ENCODE peak calls at places on chromosome 10, in four cellular contexts. One of them, this sample, is unnamed.

GRCh38 chr10:96919785-96920425 is 87.8 kb downstream of the LCOR start:
- DNase-seq in occipital lobe: no peak
- DNase-seq in KBM-7: no peak
- DNase-seq in OCI-M1: no peak
- DNase-seq in this sample: no peak

GRCh38 chr10:98074315-98074911 is 44.0 kb upstream of the CRTAC1 start:
- DNase-seq in KBM-7: peak
- DNase-seq in OCI-M1: peak
- DNase-seq in occipital lobe: no peak
- DNase-seq in this sample: no peak

GRCh38 chr10:70247360-70247759 is 14.1 kb upstream of the PPA1 start:
- DNase-seq in KBM-7: no peak
- DNase-seq in OCI-M1: no peak
- DNase-seq in occipital lobe: no peak
- DNase-seq in this sample: no peak

GRCh38 chr10:4214912-4215311 is 429.9 kb upstream of the KLF6 start:
- DNase-seq in occipital lobe: no peak
- DNase-seq in KBM-7: no peak
- DNase-seq in OCI-M1: no peak
- DNase-seq in this sample: no peak

GRCh38 chr10:125551247-125551646 is 131.7 kb downstream of the TEX36 start:
- DNase-seq in occipital lobe: no peak
- DNase-seq in KBM-7: peak
- DNase-seq in OCI-M1: no peak
- DNase-seq in this sample: no peak

GRCh38 chr10:98536551-98536950 is 89.8 kb upstream of the HPS1 start:
- DNase-seq in OCI-M1: no peak
- DNase-seq in occipital lobe: no peak
- DNase-seq in KBM-7: no peak
- DNase-seq in this sample: no peak

GRCh38 chr10:105682911-105683310 is 1041.8 kb downstream of the SORCS3 start:
- DNase-seq in OCI-M1: no peak
- DNase-seq in occipital lobe: no peak
- DNase-seq in KBM-7: no peak
- DNase-seq in this sample: no peak

GRCh38 chr10:61486738-61487396 is 33.7 kb upstream of the TMEM26 start:
- DNase-seq in OCI-M1: peak
- DNase-seq in KBM-7: peak
- DNase-seq in occipital lobe: no peak
- DNase-seq in this sample: no peak

GRCh38 chr10:108204528-108205313 is 1040.2 kb upstream of the SORCS1 start:
- DNase-seq in OCI-M1: peak
- DNase-seq in KBM-7: peak
- DNase-seq in occipital lobe: peak
- DNase-seq in this sample: peak

GRCh38 chr10:118080817-118081216 is 34.1 kb upstream of the RAB11FIP2 start:
- DNase-seq in occipital lobe: no peak
- DNase-seq in OCI-M1: no peak
- DNase-seq in KBM-7: no peak
- DNase-seq in this sample: no peak

GRCh38 chr10:101816913-101817541 is 1.2 kb downstream of the OGA start:
- DNase-seq in occipital lobe: peak
- DNase-seq in OCI-M1: no peak
- DNase-seq in KBM-7: no peak
- DNase-seq in this sample: no peak

GRCh38 chr10:91887075-91887899 is 22.0 kb downstream of the FGFBP3 start:
- DNase-seq in OCI-M1: no peak
- DNase-seq in KBM-7: no peak
- DNase-seq in occipital lobe: no peak
- DNase-seq in this sample: no peak

GRCh38 chr10:61990761-61991135 is 89.2 kb downstream of the ARID5B start:
- DNase-seq in occipital lobe: no peak
- DNase-seq in OCI-M1: no peak
- DNase-seq in KBM-7: no peak
- DNase-seq in this sample: no peak

GRCh38 chr10:18616337-18616736 is 35.0 kb downstream of the NSUN6 start:
- DNase-seq in KBM-7: peak
- DNase-seq in OCI-M1: peak
- DNase-seq in occipital lobe: no peak
- DNase-seq in this sample: no peak

GRCh38 chr10:63506554-63506953 is 14.6 kb upstream of the REEP3 start:
- DNase-seq in occipital lobe: no peak
- DNase-seq in KBM-7: no peak
- DNase-seq in OCI-M1: no peak
- DNase-seq in this sample: no peak

GRCh38 chr10:14489522-14490177 is 158.9 kb upstream of the FRMD4A start:
- DNase-seq in KBM-7: no peak
- DNase-seq in OCI-M1: no peak
- DNase-seq in occipital lobe: no peak
- DNase-seq in this sample: no peak

GRCh38 chr10:93152136-93152535 is 78.4 kb downstream of the CYP26A1 start:
- DNase-seq in occipital lobe: no peak
- DNase-seq in KBM-7: no peak
- DNase-seq in OCI-M1: no peak
- DNase-seq in this sample: no peak

GRCh38 chr10:9239298-9239697 is 1184.8 kb downstream of the GATA3 start:
- DNase-seq in OCI-M1: peak
- DNase-seq in KBM-7: no peak
- DNase-seq in occipital lobe: no peak
- DNase-seq in this sample: no peak

GRCh38 chr10:103553743-103554487 is 60.4 kb downstream of the NEURL1 start:
- DNase-seq in KBM-7: no peak
- DNase-seq in OCI-M1: no peak
- DNase-seq in occipital lobe: no peak
- DNase-seq in this sample: no peak

GRCh38 chr10:123548779-123549178 is 117.4 kb upstream of the GPR26 start:
- DNase-seq in OCI-M1: no peak
- DNase-seq in KBM-7: no peak
- DNase-seq in occipital lobe: no peak
- DNase-seq in this sample: no peak

GRCh38 chr10:69407621-69408301 is 9.0 kb downstream of the TACR2 start:
- DNase-seq in occipital lobe: no peak
- DNase-seq in KBM-7: peak
- DNase-seq in OCI-M1: peak
- DNase-seq in this sample: no peak

GRCh38 chr10:5094265-5095205 is at the start of gene AKR1C3:
- DNase-seq in KBM-7: peak
- DNase-seq in occipital lobe: no peak
- DNase-seq in OCI-M1: peak
- DNase-seq in this sample: peak

GRCh38 chr10:56095506-56096225 is 265.4 kb downstream of the ZWINT start:
- DNase-seq in occipital lobe: no peak
- DNase-seq in KBM-7: no peak
- DNase-seq in OCI-M1: no peak
- DNase-seq in this sample: no peak

GRCh38 chr10:118950190-118950658 is 79.3 kb upstream of the NANOS1 start:
- DNase-seq in occipital lobe: no peak
- DNase-seq in KBM-7: no peak
- DNase-seq in OCI-M1: no peak
- DNase-seq in this sample: no peak

This sample was measured in hippocampal formation.